ENCODE peak calls at places on chromosomes 16 and 17, in seven cellular contexts. R is KG1; T is cardiac muscle cell; D is T-helper 17 cell; I is nucleus accumbens; F is NK-92 treated with Interleukin-12 subunit alpha and Interleukin-12 subunit beta, amount 100 ng/mL, for 24 hours; A is EL. V is an unnamed sample.

GRCh38 chr16:12289175-12290063 is 312.9 kb downstream of the SNX29 start:
- DNase-seq in R (no peak), T (no peak), D (no peak), I (no peak), F (no peak), A (no peak), V (no peak)

GRCh38 chr17:62809656-62810055 is 1.5 kb upstream of the MARCHF10 start:
- DNase-seq in R (no peak), T (peak), D (no peak), I (no peak), F (no peak), A (no peak), V (no peak)

GRCh38 chr17:9900744-9901143 is 4.3 kb downstream of the RCVRN start:
- DNase-seq in R (no peak), T (peak), D (no peak), I (no peak), F (no peak), A (peak), V (no peak)

GRCh38 chr17:61415374-61416210 is 15.9 kb downstream of the TBX2 start:
- DNase-seq in R (no peak), T (peak), D (no peak), I (no peak), F (no peak), A (peak), V (no peak)

GRCh38 chr16:50304467-50305440 is 38.4 kb downstream of the ADCY7 start:
- DNase-seq in R (no peak), T (no peak), D (no peak), I (no peak), F (no peak), A (no peak), V (no peak)

GRCh38 chr16:1615761-1616160 is 3.6 kb downstream of the CRAMP1 start:
- DNase-seq in R (no peak), T (no peak), D (no peak), I (no peak), F (no peak), A (peak), V (no peak)

GRCh38 chr17:9937164-9937835 is 32.2 kb upstream of the RCVRN start:
- DNase-seq in R (no peak), T (peak), D (no peak), I (peak), F (no peak), A (no peak), V (no peak)

GRCh38 chr16:89047331-89048086 is 46.1 kb upstream of the ACSF3 start:
- DNase-seq in R (no peak), T (no peak), D (no peak), I (peak), F (no peak), A (no peak), V (no peak)

GRCh38 chr17:62692159-62692651 is 64.7 kb downstream of the MRC2 start:
- DNase-seq in R (no peak), T (no peak), D (no peak), I (no peak), F (no peak), A (no peak), V (no peak)

GRCh38 chr17:49471089-49471683 is 23.9 kb upstream of the NGFR start:
- DNase-seq in R (no peak), T (no peak), D (no peak), I (peak), F (no peak), A (no peak), V (no peak)

GRCh38 chr17:74937064-74938051 is 1.7 kb downstream of the OTOP3 start:
- DNase-seq in R (no peak), T (no peak), D (no peak), I (no peak), F (no peak), A (no peak), V (no peak)

GRCh38 chr17:28849281-28849680 is 5.5 kb upstream of the ERAL1 start:
- DNase-seq in R (no peak), T (no peak), D (no peak), I (no peak), F (no peak), A (peak), V (no peak)

GRCh38 chr17:50944054-50944901 is 78.1 kb upstream of the TOB1 start:
- DNase-seq in R (peak), T (peak), D (peak), I (peak), F (no peak), A (peak), V (peak)

GRCh38 chr17:55458977-55459376 is 37.3 kb upstream of the MMD start:
- DNase-seq in R (no peak), T (no peak), D (no peak), I (no peak), F (no peak), A (peak), V (peak)

GRCh38 chr17:76166168-76166567 is 25.1 kb upstream of the FOXJ1 start:
- DNase-seq in R (no peak), T (no peak), D (no peak), I (peak), F (no peak), A (peak), V (no peak)

GRCh38 chr16:2598133-2598641 is 60.4 kb downstream of the PDPK1 start:
- DNase-seq in R (no peak), T (no peak), D (no peak), I (no peak), F (no peak), A (no peak), V (no peak)

GRCh38 chr16:3045758-3046505 is 429 bp upstream of the MMP25 start:
- DNase-seq in R (no peak), T (peak), D (no peak), I (no peak), F (no peak), A (no peak), V (no peak)

V was measured in activated CD4-positive, alpha-beta T cell treated with anti-CD3 and anti-CD28 coated beads for 24 hours.